ENCODE peak calls at places on chromosomes 6 and 20, in nine cellular contexts. W is foreskin fibroblast, J is nephron progenitor cell, P is RKO, E is NCI-H524, S is IMR-90, X is HEK293T, A is HS-5, O is epithelial cell of prostate. Y is an unnamed sample.
A peak's percentile ranks its signal among the peaks of the same experiment; 100 is the strongest.

GRCh38 chr6:106556368-106556960 is 72.8 kb downstream of the RTN4IP1 start:
- DNase-seq in W (no peak), J (no peak), P (peak; percentile 41), E (peak; percentile 35), S (peak; percentile 47), X (no peak), A (no peak), O (no peak), Y (peak; percentile 72)

GRCh38 chr6:163627274-163628062 is 212.9 kb downstream of the QKI start:
- DNase-seq in W (no peak), J (no peak), P (no peak), E (no peak), S (no peak), X (no peak), A (no peak), O (no peak), Y (no peak)

GRCh38 chr6:11096109-11096508 is 2.5 kb downstream of the SMIM13 start:
- DNase-seq in W (peak; percentile 65), J (no peak), P (peak; percentile 70), E (peak; percentile 32), S (peak; percentile 80), X (peak; percentile 34), A (no peak), O (peak; percentile 29), Y (peak; percentile 50)

GRCh38 chr6:35435075-35435837 is 16.9 kb upstream of the FANCE start:
- DNase-seq in W (no peak), J (no peak), P (no peak), E (no peak), S (no peak), X (no peak), A (no peak), O (no peak), Y (no peak)

GRCh38 chr6:105212587-105212986 is 32.8 kb upstream of the POPDC3 start:
- DNase-seq in W (no peak), J (no peak), P (no peak), E (no peak), S (no peak), X (no peak), A (no peak), O (no peak), Y (no peak)

GRCh38 chr6:45376310-45377040 is 1.3 kb downstream of the SUPT3H start:
- DNase-seq in W (no peak), J (no peak), P (peak; percentile 29), E (no peak), S (peak; percentile 30), X (no peak), A (no peak), O (no peak), Y (peak; percentile 84)

GRCh38 chr6:170446841-170447560 is 106.1 kb downstream of the PSMB1 start:
- DNase-seq in W (no peak), J (no peak), P (no peak), E (peak; percentile 37), S (no peak), X (no peak), A (no peak), O (no peak), Y (no peak)

GRCh38 chr6:25457519-25457918 is 178.3 kb downstream of the CARMIL1 start:
- DNase-seq in W (no peak), J (no peak), P (no peak), E (no peak), S (no peak), X (no peak), A (no peak), O (no peak), Y (no peak)

GRCh38 chr6:21965029-21965428 is 331.8 kb downstream of the PRL start:
- DNase-seq in W (no peak), J (no peak), P (no peak), E (no peak), S (no peak), X (no peak), A (no peak), O (no peak), Y (no peak)

GRCh38 chr6:44016131-44016870 is 111.0 kb downstream of the MRPL14 start:
- DNase-seq in W (no peak), J (no peak), P (no peak), E (no peak), S (peak; percentile 75), X (no peak), A (no peak), O (no peak), Y (peak; percentile 91)

GRCh38 chr6:5851261-5851757 is 155.4 kb downstream of the NRN1 start:
- DNase-seq in W (peak; percentile 6), J (peak; percentile 71), P (no peak), E (peak; percentile 69), S (no peak), X (no peak), A (no peak), O (no peak), Y (no peak)

GRCh38 chr20:14919473-14920157 is 582.2 kb upstream of the FLRT3 start:
- DNase-seq in W (peak; percentile 60), J (no peak), P (no peak), E (no peak), S (no peak), X (no peak), A (no peak), O (peak; percentile 50), Y (no peak)

GRCh38 chr6:157530126-157530525 is 149.1 kb downstream of the ZDHHC14 start:
- DNase-seq in W (no peak), J (no peak), P (no peak), E (no peak), S (no peak), X (no peak), A (no peak), O (no peak), Y (no peak)

GRCh38 chr6:156809034-156809433 is 31.9 kb downstream of the ARID1B start:
- DNase-seq in W (peak; percentile 74), J (no peak), P (no peak), E (peak; percentile 38), S (peak; percentile 55), X (no peak), A (no peak), O (no peak), Y (peak; percentile 52)

GRCh38 chr20:34979366-34980153 is 23.9 kb downstream of the MYH7B start:
- DNase-seq in W (no peak), J (peak; percentile 43), P (no peak), E (no peak), S (no peak), X (no peak), A (no peak), O (no peak), Y (no peak)

GRCh38 chr6:90296346-90297123 is at the start of gene BACH2:
- DNase-seq in W (peak; percentile 73), J (peak; percentile 93), P (no peak), E (peak; percentile 74), S (peak; percentile 92), X (peak; percentile 74), A (no peak), O (peak; percentile 67), Y (peak; percentile 79)